ENCODE peak calls at places on chromosome 14, in six cellular contexts. H is BJ, C is upper lobe of left lung, L is HCT116, J is hepatocyte, A is tibial nerve. Z is an unnamed sample.
A peak's percentile ranks its signal among the peaks of the same experiment; 100 is the strongest.

GRCh38 chr14:24876009-24876690 is 173.8 kb downstream of the STXBP6 start:
- DNase-seq in H (no peak), C (no peak), L (no peak), J (no peak), A (no peak), Z (no peak)

GRCh38 chr14:22520786-22521185 is 68.2 kb downstream of the DAD1 start:
- DNase-seq in H (no peak), C (no peak), L (no peak), J (no peak), A (no peak), Z (no peak)

GRCh38 chr14:59098377-59098776 is 90.1 kb upstream of the DAAM1 start:
- DNase-seq in H (peak; percentile 75), C (no peak), L (no peak), J (peak; percentile 33), A (no peak), Z (no peak)

GRCh38 chr14:34147461-34147860 is 196.6 kb upstream of the EGLN3 start:
- DNase-seq in H (no peak), C (no peak), L (no peak), J (no peak), A (no peak), Z (no peak)

GRCh38 chr14:29821665-29822429 is 105.8 kb downstream of the PRKD1 start:
- DNase-seq in H (no peak), C (no peak), L (no peak), J (no peak), A (no peak), Z (no peak)

GRCh38 chr14:22513066-22513812 is 75.8 kb downstream of the DAD1 start:
- DNase-seq in H (no peak), C (no peak), L (no peak), J (no peak), A (no peak), Z (no peak)

GRCh38 chr14:75198291-75198933 is 22.0 kb upstream of the TMED10 start:
- DNase-seq in H (no peak), C (no peak), L (no peak), J (no peak), A (no peak), Z (no peak)

GRCh38 chr14:99267871-99268775 is 3.9 kb downstream of the BCL11B start:
- DNase-seq in H (no peak), C (no peak), L (no peak), J (no peak), A (no peak), Z (no peak)

GRCh38 chr14:84750763-84751554 is 779.0 kb upstream of the FLRT2 start:
- DNase-seq in H (peak; percentile 0), C (no peak), L (no peak), J (peak; percentile 5), A (no peak), Z (no peak)

GRCh38 chr14:67940894-67941455 is 121.4 kb downstream of the RAD51B start:
- DNase-seq in H (peak; percentile 84), C (no peak), L (no peak), J (no peak), A (no peak), Z (no peak)

GRCh38 chr14:79896009-79896408 is 315.3 kb downstream of the DIO2 start:
- DNase-seq in H (peak; percentile 8), C (no peak), L (no peak), J (no peak), A (no peak), Z (no peak)

GRCh38 chr14:102120888-102121287 is 18.8 kb upstream of the WDR20 start:
- DNase-seq in H (no peak), C (no peak), L (no peak), J (no peak), A (no peak), Z (no peak)

GRCh38 chr14:94936411-94936892 is 166.5 kb upstream of the GSC start:
- DNase-seq in H (peak; percentile 34), C (no peak), L (no peak), J (peak; percentile 77), A (peak; percentile 50), Z (no peak)

GRCh38 chr14:54399560-54399959 is 2.8 kb downstream of the CDKN3 start:
- DNase-seq in H (no peak), C (no peak), L (no peak), J (no peak), A (no peak), Z (no peak)

GRCh38 chr14:94665121-94665520 is 52.9 kb downstream of the SERPINA3 start:
- DNase-seq in H (peak; percentile 68), C (no peak), L (no peak), J (no peak), A (peak; percentile 56), Z (no peak)

GRCh38 chr14:38065101-38065762 is 142.5 kb upstream of the SSTR1 start:
- DNase-seq in H (no peak), C (peak; percentile 33), L (no peak), J (no peak), A (no peak), Z (no peak)

GRCh38 chr14:54805521-54806322 is 96.9 kb downstream of the GCH1 start:
- DNase-seq in H (no peak), C (peak; percentile 81), L (peak; percentile 68), J (peak; percentile 91), A (peak; percentile 85), Z (no peak)

GRCh38 chr14:23364164-23364571 is 804 bp downstream of the EFS start:
- DNase-seq in H (no peak), C (no peak), L (no peak), J (peak; percentile 42), A (peak; percentile 46), Z (no peak)

GRCh38 chr14:101972126-101972785 is 7.9 kb downstream of the DYNC1H1 start:
- DNase-seq in H (peak; percentile 100), C (peak; percentile 93), L (peak; percentile 91), J (peak; percentile 93), A (peak; percentile 87), Z (no peak)

GRCh38 chr14:75661499-75661814 is 411 bp downstream of the TTLL5 start:
- DNase-seq in H (no peak), C (no peak), L (no peak), J (no peak), A (no peak), Z (no peak)

GRCh38 chr14:93430319-93430801 is 379 bp upstream of the UNC79 start:
- DNase-seq in H (no peak), C (no peak), L (no peak), J (peak; percentile 41), A (no peak), Z (no peak)

GRCh38 chr14:93426750-93427149 is 4.0 kb upstream of the UNC79 start:
- DNase-seq in H (no peak), C (no peak), L (no peak), J (no peak), A (no peak), Z (no peak)

DNA sequence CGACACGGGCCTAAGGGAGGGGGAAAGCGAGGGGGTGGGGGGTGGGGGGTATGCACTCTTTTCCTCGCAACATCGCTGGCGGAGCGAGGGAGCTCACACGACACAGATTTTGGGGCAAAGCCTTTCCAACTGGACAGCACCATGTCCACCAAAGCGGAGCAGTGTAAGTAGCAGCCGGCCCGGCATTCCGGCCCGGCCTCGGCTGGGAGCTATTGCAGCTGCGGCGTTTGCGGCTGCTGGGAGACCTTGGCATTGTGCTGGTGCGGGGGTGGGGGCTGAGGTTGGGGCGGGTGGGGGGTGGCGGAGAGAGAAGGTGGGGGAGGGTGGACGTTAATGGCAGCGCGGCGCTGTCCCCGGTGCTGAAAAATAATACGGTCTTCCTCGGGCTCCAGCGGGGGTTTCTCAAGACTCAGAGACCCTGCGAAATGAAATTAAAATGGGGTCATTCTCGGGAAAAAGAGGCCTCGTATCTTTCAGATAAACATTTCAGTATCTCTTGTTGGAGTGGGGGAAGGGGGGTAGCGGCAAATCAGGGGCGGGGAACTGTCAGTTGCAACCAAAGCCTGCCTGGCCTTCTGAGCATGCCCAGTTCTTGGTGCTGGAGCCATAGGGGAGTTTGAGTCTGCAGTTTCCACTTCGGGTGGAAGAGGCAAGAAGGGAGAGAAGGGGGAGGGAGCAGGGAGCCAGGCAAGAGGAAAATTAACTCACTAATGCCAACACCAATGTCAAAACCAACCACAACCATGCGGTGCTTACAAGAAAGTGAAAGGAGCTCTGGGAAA is at the start of gene UNC79:
- DNase-seq in H (no peak), C (no peak), L (no peak), J (peak; percentile 76), A (no peak), Z (no peak)
- H3K4me3 ChIP-seq in H (no peak within 1 kb of the TSS), C (no peak within 1 kb of the TSS), L (no peak within 1 kb of the TSS), J (peak within 1 kb of the TSS; percentile 39), A (no peak within 1 kb of the TSS), Z (peak within 1 kb of the TSS; percentile 39)

GRCh38 chr14:21205678-21206581 is 50.1 kb upstream of the OR5AU1 start:
- DNase-seq in H (no peak), C (no peak), L (no peak), J (no peak), A (no peak), Z (no peak)

GRCh38 chr14:21202463-21203358 is 46.8 kb upstream of the OR5AU1 start:
- DNase-seq in H (no peak), C (no peak), L (no peak), J (no peak), A (no peak), Z (no peak)

GRCh38 chr14:21205026-21205677 is 49.3 kb upstream of the OR5AU1 start:
- DNase-seq in H (no peak), C (peak; percentile 67), L (no peak), J (no peak), A (no peak), Z (no peak)

GRCh38 chr14:21203470-21204166 is 47.8 kb upstream of the OR5AU1 start:
- DNase-seq in H (no peak), C (no peak), L (no peak), J (no peak), A (no peak), Z (no peak)

DNA sequence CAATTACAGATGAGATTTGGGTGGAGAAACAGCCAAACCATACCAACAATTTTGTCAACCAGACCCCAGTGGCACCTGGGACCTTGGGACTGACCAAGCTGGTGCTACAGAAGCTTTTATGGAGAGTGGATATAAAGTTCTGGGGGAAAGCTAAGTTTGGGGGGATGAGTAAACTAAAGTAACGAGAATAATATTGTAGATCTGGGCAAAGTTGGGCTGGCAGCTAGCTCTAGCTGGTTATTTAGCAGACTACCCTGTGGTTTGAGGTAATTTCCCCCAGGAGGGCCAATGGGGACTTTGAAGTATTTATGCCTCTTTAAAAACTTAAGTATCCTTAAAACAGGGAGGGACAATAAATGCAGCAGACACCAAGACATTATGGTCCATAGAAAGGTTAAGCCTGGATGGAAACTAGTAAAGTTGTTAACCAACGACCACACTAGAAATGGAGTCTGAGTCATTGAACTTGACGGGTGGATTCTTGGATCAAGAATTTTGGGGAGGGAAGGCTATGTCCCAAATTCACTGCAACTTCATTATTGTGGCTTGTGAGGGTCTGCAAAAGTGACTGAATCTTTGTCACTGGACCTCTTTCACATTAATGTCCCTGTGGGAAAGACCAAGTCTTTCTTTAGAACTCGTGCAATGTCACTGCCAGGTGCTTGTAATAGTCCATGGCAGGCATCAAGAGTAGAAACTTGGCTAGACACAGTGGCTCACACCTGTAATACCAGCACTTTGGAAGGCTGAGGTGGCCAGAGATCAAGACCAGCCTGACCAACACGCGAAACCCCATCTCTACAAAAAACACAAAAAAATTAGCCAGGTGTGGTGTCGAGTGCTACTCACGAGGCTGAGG is 48.5 kb upstream of the OR5AU1 start:
- DNase-seq in H (no peak), C (no peak), L (no peak), J (no peak), A (no peak), Z (no peak)
- H3K36me3 ChIP-seq in H (peaks cover 10% of the 10 kb centered on the region), C (peaks cover 23% of the 10 kb centered on the region), L (peaks cover 53% of the 10 kb centered on the region), J (peaks cover 4% of the 10 kb centered on the region), A (peaks cover 13% of the 10 kb centered on the region), Z (no peaks in the 10 kb centered on the region)

GRCh38 chr14:50786821-50787464 is 44.0 kb downstream of the NIN start:
- DNase-seq in H (no peak), C (no peak), L (no peak), J (no peak), A (no peak), Z (no peak)
- H3K4me3 ChIP-seq in H (no peak overlapping the region), C (no peak overlapping the region), L (no peak overlapping the region), J (no peak overlapping the region), A (no peak overlapping the region), Z (no peak overlapping the region)

GRCh38 chr14:73149753-73150152 is 13.4 kb downstream of the PSEN1 start:
- DNase-seq in H (no peak), C (no peak), L (no peak), J (no peak), A (no peak), Z (no peak)

GRCh38 chr14:73153272-73153671 is 17.0 kb downstream of the PSEN1 start:
- DNase-seq in H (no peak), C (no peak), L (no peak), J (no peak), A (no peak), Z (no peak)
- H3K36me3 ChIP-seq in H (peaks cover 3% of the 10 kb centered on the region), C (peaks cover 49% of the 10 kb centered on the region), L (peaks cover 4% of the 10 kb centered on the region), J (no peaks in the 10 kb centered on the region), A (peaks cover 14% of the 10 kb centered on the region), Z (peaks cover 16% of the 10 kb centered on the region)

Z was measured in esophagus squamous epithelium.